ENCODE peak calls at places on chromosome 13, in ten cellular contexts. U, P, W, I, F, T, X, V, Y and K are unnamed samples.

GRCh38 chr13:91200486-91200885 is 147.0 kb upstream of the MIR17HG start:
- DNase-seq in V (no peak), P (no peak), Y (no peak), T (no peak), U (no peak), W (no peak), F (no peak), X (no peak), I (no peak), K (no peak)

GRCh38 chr13:106197506-106197905 is 338.0 kb downstream of the EFNB2 start:
- DNase-seq in U (no peak), W (no peak), Y (no peak), P (no peak), T (no peak), I (no peak), X (no peak), V (no peak), F (no peak), K (no peak)

GRCh38 chr13:99218545-99218944 is 17.9 kb downstream of the UBAC2 start:
- DNase-seq in F (no peak), P (no peak), U (peak), V (no peak), I (peak), T (no peak), X (no peak), Y (no peak), W (no peak), K (no peak)

GRCh38 chr13:75612354-75612753 is 23.8 kb upstream of the LMO7 start:
- DNase-seq in I (no peak), Y (no peak), P (no peak), X (no peak), F (no peak), U (no peak), W (no peak), V (no peak), T (no peak), K (no peak)

GRCh38 chr13:28843594-28843993 is 23.5 kb downstream of the MTUS2 start:
- DNase-seq in P (no peak), X (no peak), Y (no peak), T (no peak), I (no peak), W (no peak), F (no peak), V (no peak), U (no peak), K (no peak)

GRCh38 chr13:36883829-36884228 is 36.2 kb downstream of the SMAD9 start:
- DNase-seq in X (no peak), I (no peak), T (no peak), W (no peak), Y (no peak), F (no peak), U (no peak), V (no peak), P (no peak), K (no peak)

GRCh38 chr13:110965038-110965754 is 50.3 kb upstream of the ANKRD10 start:
- DNase-seq in U (no peak), V (no peak), T (peak), I (no peak), F (no peak), W (no peak), X (no peak), P (no peak), Y (no peak), K (no peak)

GRCh38 chr13:29503041-29503837 is 92.2 kb downstream of the SLC7A1 start:
- DNase-seq in Y (no peak), T (no peak), P (no peak), F (no peak), U (no peak), V (no peak), X (no peak), W (peak), I (no peak), K (no peak)

GRCh38 chr13:74575729-74576125 is 441.5 kb upstream of the KLF12 start:
- DNase-seq in T (no peak), U (peak), I (peak), V (peak), X (no peak), Y (peak), F (peak), P (peak), W (peak), K (peak)

GRCh38 chr13:85601526-85601925 is 197.7 kb downstream of the SLITRK6 start:
- DNase-seq in U (no peak), I (no peak), V (no peak), Y (no peak), P (no peak), F (no peak), X (no peak), T (no peak), W (no peak), K (no peak)

GRCh38 chr13:26855921-26856320 is 95.3 kb upstream of the GPR12 start:
- DNase-seq in T (no peak), I (no peak), X (no peak), P (no peak), V (no peak), U (no peak), F (no peak), W (no peak), Y (no peak), K (no peak)

GRCh38 chr13:33180009-33180804 is 105.3 kb downstream of the STARD13 start:
- DNase-seq in W (no peak), X (no peak), V (no peak), I (no peak), F (no peak), T (no peak), P (no peak), U (no peak), Y (no peak), K (no peak)

GRCh38 chr13:21549633-21550032 is 54.3 kb downstream of the MICU2 start:
- DNase-seq in X (no peak), U (no peak), V (no peak), P (no peak), Y (no peak), T (no peak), I (no peak), W (no peak), F (no peak), K (no peak)

GRCh38 chr13:28047784-28048388 is 52.5 kb downstream of the FLT3 start:
- DNase-seq in W (no peak), Y (no peak), I (no peak), F (no peak), U (no peak), X (no peak), V (no peak), P (no peak), T (no peak), K (no peak)

GRCh38 chr13:98060282-98060681 is 82.6 kb upstream of the FARP1 start:
- DNase-seq in X (no peak), U (no peak), P (no peak), W (no peak), I (no peak), V (no peak), T (no peak), Y (no peak), F (no peak), K (no peak)

GRCh38 chr13:95451656-95452055 is 100.9 kb upstream of the CLDN10 start:
- DNase-seq in P (no peak), Y (no peak), U (no peak), X (no peak), I (no peak), W (no peak), F (no peak), T (no peak), V (no peak), K (no peak)

GRCh38 chr13:76293751-76294150 is 592.5 kb downstream of the KCTD12 start:
- DNase-seq in P (no peak), F (no peak), T (no peak), V (no peak), U (no peak), X (no peak), W (no peak), I (no peak), Y (no peak), K (no peak)

GRCh38 chr13:45441633-45442032 is 23.1 kb upstream of the COG3 start:
- DNase-seq in P (peak), T (no peak), F (no peak), W (no peak), X (no peak), V (no peak), Y (no peak), I (no peak), U (no peak), K (no peak)

GRCh38 chr13:34762312-34762711 is 179.8 kb upstream of the NBEA start:
- DNase-seq in F (no peak), P (no peak), Y (no peak), V (no peak), T (no peak), I (no peak), W (no peak), U (no peak), X (no peak), K (no peak)

GRCh38 chr13:44317752-44318550 is 55.7 kb upstream of the SERP2 start:
- DNase-seq in I (peak), Y (no peak), V (no peak), F (no peak), X (no peak), T (no peak), P (no peak), U (no peak), W (no peak), K (no peak)

GRCh38 chr13:19910336-19911072 is 47.1 kb upstream of the ZMYM5 start:
- DNase-seq in F (no peak), I (no peak), W (no peak), X (no peak), P (no peak), U (no peak), Y (no peak), T (peak), V (no peak), K (no peak)

GRCh38 chr13:98548230-98548629 is 28.7 kb downstream of the STK24 start:
- DNase-seq in I (no peak), P (no peak), U (no peak), V (no peak), W (no peak), F (no peak), T (no peak), X (no peak), Y (no peak), K (no peak)